ENCODE peak calls at places on chromosomes 13 and 19, in seven cellular contexts. One of them, this sample, is unnamed.

GRCh38 chr13:108923386-108924061 is 294.1 kb downstream of the MYO16 start:
- DNase-seq in SK-N-SH: no peak
- DNase-seq in H1: no peak
- DNase-seq in GM12878: no peak
- DNase-seq in HCT116: no peak
- DNase-seq in K562: no peak
- DNase-seq in HepG2: no peak
- DNase-seq in this sample: no peak

GRCh38 chr13:40420160-40420740 is 246.2 kb downstream of the FOXO1 start:
- DNase-seq in GM12878: no peak
- DNase-seq in HepG2: no peak
- DNase-seq in K562: no peak
- DNase-seq in HCT116: no peak
- DNase-seq in H1: no peak
- DNase-seq in SK-N-SH: no peak
- DNase-seq in this sample: no peak

GRCh38 chr19:1002600-1002999 is 2.4 kb downstream of the GRIN3B start:
- DNase-seq in H1: no peak
- DNase-seq in GM12878: no peak
- DNase-seq in HCT116: no peak
- DNase-seq in HepG2: no peak
- DNase-seq in SK-N-SH: no peak
- DNase-seq in K562: no peak
- DNase-seq in this sample: no peak

GRCh38 chr19:4057913-4058695 is 8.6 kb downstream of the ZBTB7A start:
- DNase-seq in HepG2: peak
- DNase-seq in GM12878: no peak
- DNase-seq in K562: peak
- DNase-seq in HCT116: peak
- DNase-seq in H1: no peak
- DNase-seq in SK-N-SH: no peak
- DNase-seq in this sample: no peak

GRCh38 chr19:3725640-3726310 is 17.6 kb downstream of the TJP3 start:
- DNase-seq in GM12878: no peak
- DNase-seq in SK-N-SH: peak
- DNase-seq in HCT116: peak
- DNase-seq in HepG2: no peak
- DNase-seq in H1: peak
- DNase-seq in K562: peak
- DNase-seq in this sample: no peak

GRCh38 chr19:7847664-7848063 is 17.6 kb downstream of the EVI5L start:
- DNase-seq in K562: no peak
- DNase-seq in HepG2: no peak
- DNase-seq in HCT116: no peak
- DNase-seq in SK-N-SH: no peak
- DNase-seq in GM12878: no peak
- DNase-seq in H1: no peak
- DNase-seq in this sample: no peak

GRCh38 chr19:17718988-17719711 is at the start of gene MAP1S:
- DNase-seq in HCT116: no peak
- DNase-seq in H1: peak
- DNase-seq in SK-N-SH: peak
- DNase-seq in HepG2: peak
- DNase-seq in K562: peak
- DNase-seq in GM12878: no peak
- DNase-seq in this sample: peak

GRCh38 chr13:36907801-36908200 is 12.2 kb downstream of the SMAD9 start:
- DNase-seq in K562: no peak
- DNase-seq in HepG2: no peak
- DNase-seq in SK-N-SH: no peak
- DNase-seq in HCT116: no peak
- DNase-seq in H1: no peak
- DNase-seq in GM12878: no peak
- DNase-seq in this sample: no peak

GRCh38 chr19:45729774-45730388 is 815 bp downstream of the FBXO46 start:
- DNase-seq in HCT116: no peak
- DNase-seq in GM12878: peak
- DNase-seq in SK-N-SH: no peak
- DNase-seq in HepG2: no peak
- DNase-seq in K562: no peak
- DNase-seq in H1: peak
- DNase-seq in this sample: no peak

GRCh38 chr19:33132425-33132824 is 511 bp downstream of the WDR88 start:
- DNase-seq in SK-N-SH: peak
- DNase-seq in K562: peak
- DNase-seq in H1: peak
- DNase-seq in GM12878: no peak
- DNase-seq in HCT116: no peak
- DNase-seq in HepG2: no peak
- DNase-seq in this sample: no peak

GRCh38 chr19:55640577-55641375 is at the start of gene ZNF580:
- DNase-seq in H1: peak
- DNase-seq in SK-N-SH: peak
- DNase-seq in HepG2: peak
- DNase-seq in GM12878: no peak
- DNase-seq in HCT116: no peak
- DNase-seq in K562: peak
- DNase-seq in this sample: no peak

GRCh38 chr19:51372649-51373504 is at the start of gene NKG7:
- DNase-seq in H1: no peak
- DNase-seq in HepG2: no peak
- DNase-seq in GM12878: peak
- DNase-seq in SK-N-SH: no peak
- DNase-seq in HCT116: no peak
- DNase-seq in K562: peak
- DNase-seq in this sample: no peak

GRCh38 chr13:74641586-74641985 is 507.4 kb upstream of the KLF12 start:
- DNase-seq in H1: no peak
- DNase-seq in SK-N-SH: no peak
- DNase-seq in HCT116: no peak
- DNase-seq in HepG2: no peak
- DNase-seq in GM12878: no peak
- DNase-seq in K562: no peak
- DNase-seq in this sample: no peak

GRCh38 chr13:39784347-39784746 is 128.9 kb downstream of the COG6 start:
- DNase-seq in GM12878: no peak
- DNase-seq in SK-N-SH: no peak
- DNase-seq in HCT116: no peak
- DNase-seq in H1: no peak
- DNase-seq in HepG2: no peak
- DNase-seq in K562: no peak
- DNase-seq in this sample: no peak

GRCh38 chr19:39168258-39169142 is 28.3 kb upstream of the NCCRP1 start:
- DNase-seq in H1: no peak
- DNase-seq in HepG2: no peak
- DNase-seq in SK-N-SH: no peak
- DNase-seq in K562: no peak
- DNase-seq in HCT116: no peak
- DNase-seq in GM12878: no peak
- DNase-seq in this sample: no peak

GRCh38 chr19:44762033-44762432 is 13.5 kb downstream of the BCL3 start:
- DNase-seq in H1: no peak
- DNase-seq in HepG2: no peak
- DNase-seq in HCT116: no peak
- DNase-seq in GM12878: no peak
- DNase-seq in K562: no peak
- DNase-seq in SK-N-SH: no peak
- DNase-seq in this sample: no peak

GRCh38 chr13:21328201-21328600 is 130.9 kb downstream of the ZDHHC20 start:
- DNase-seq in K562: no peak
- DNase-seq in SK-N-SH: no peak
- DNase-seq in HCT116: no peak
- DNase-seq in HepG2: no peak
- DNase-seq in GM12878: no peak
- DNase-seq in H1: no peak
- DNase-seq in this sample: no peak

GRCh38 chr19:13693933-13694332 is 70.4 kb upstream of the MRI1 start:
- DNase-seq in HCT116: no peak
- DNase-seq in SK-N-SH: no peak
- DNase-seq in HepG2: no peak
- DNase-seq in H1: no peak
- DNase-seq in K562: no peak
- DNase-seq in GM12878: no peak
- DNase-seq in this sample: no peak

GRCh38 chr13:99981115-99982020 is at the start of gene ZIC2:
- DNase-seq in H1: peak
- DNase-seq in HepG2: no peak
- DNase-seq in K562: peak
- DNase-seq in GM12878: no peak
- DNase-seq in SK-N-SH: peak
- DNase-seq in HCT116: peak
- DNase-seq in this sample: no peak

GRCh38 chr13:26544707-26545106 is 12.8 kb upstream of the WASF3 start:
- DNase-seq in GM12878: no peak
- DNase-seq in H1: no peak
- DNase-seq in HepG2: peak
- DNase-seq in SK-N-SH: no peak
- DNase-seq in HCT116: no peak
- DNase-seq in K562: no peak
- DNase-seq in this sample: no peak

GRCh38 chr13:112562786-112563383 is 25.1 kb downstream of the TUBGCP3 start:
- DNase-seq in HCT116: no peak
- DNase-seq in HepG2: no peak
- DNase-seq in SK-N-SH: no peak
- DNase-seq in GM12878: no peak
- DNase-seq in K562: no peak
- DNase-seq in H1: no peak
- DNase-seq in this sample: no peak

GRCh38 chr13:112567161-112567862 is 20.6 kb downstream of the TUBGCP3 start:
- DNase-seq in HCT116: no peak
- DNase-seq in SK-N-SH: no peak
- DNase-seq in H1: no peak
- DNase-seq in GM12878: no peak
- DNase-seq in HepG2: no peak
- DNase-seq in K562: no peak
- DNase-seq in this sample: no peak

GRCh38 chr13:112561478-112561877 is 26.5 kb downstream of the TUBGCP3 start:
- DNase-seq in H1: no peak
- DNase-seq in K562: no peak
- DNase-seq in SK-N-SH: no peak
- DNase-seq in GM12878: no peak
- DNase-seq in HepG2: no peak
- DNase-seq in HCT116: no peak
- DNase-seq in this sample: no peak

GRCh38 chr13:112558696-112559418 is 29.1 kb downstream of the TUBGCP3 start:
- DNase-seq in H1: no peak
- DNase-seq in HCT116: no peak
- DNase-seq in K562: no peak
- DNase-seq in SK-N-SH: no peak
- DNase-seq in HepG2: no peak
- DNase-seq in GM12878: no peak
- DNase-seq in this sample: no peak

GRCh38 chr13:112562254-112562653 is 25.7 kb downstream of the TUBGCP3 start:
- DNase-seq in HepG2: no peak
- DNase-seq in SK-N-SH: no peak
- DNase-seq in HCT116: no peak
- DNase-seq in H1: no peak
- DNase-seq in K562: no peak
- DNase-seq in GM12878: no peak
- DNase-seq in this sample: no peak
- TF ChIP-seq SIN3A in HepG2: no peak
- TF ChIP-seq SIN3A in SK-N-SH: no peak
- TF ChIP-seq SIN3A in HCT116: no peak
- TF ChIP-seq SIN3A in H1: no peak
- TF ChIP-seq SIN3A in K562: no peak
- TF ChIP-seq SIN3A in GM12878: no peak
- TF ChIP-seq SIN3A in this sample: no peak

DNA sequence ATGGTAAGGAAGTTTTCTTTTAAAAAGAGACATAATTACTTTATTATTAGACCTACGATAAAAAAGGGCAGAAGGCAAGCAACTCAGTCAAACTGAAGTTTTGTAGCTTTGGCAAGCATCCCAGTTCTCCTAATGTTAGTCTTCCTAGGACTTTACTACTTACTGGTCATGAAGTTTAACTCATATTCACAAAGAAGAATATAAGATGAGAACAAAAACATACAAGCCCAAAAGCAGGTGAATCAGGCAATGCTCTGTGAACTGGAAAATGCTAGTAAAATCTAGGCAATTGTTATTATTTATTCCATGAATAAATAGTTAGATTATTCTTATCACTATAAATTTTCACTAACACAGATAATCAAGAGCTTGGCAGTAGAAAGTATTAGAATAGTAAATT is 85.0 kb downstream of the MIPEP start:
- DNase-seq in GM12878: no peak
- DNase-seq in K562: no peak
- DNase-seq in H1: no peak
- DNase-seq in SK-N-SH: no peak
- DNase-seq in HepG2: no peak
- DNase-seq in HCT116: no peak
- DNase-seq in this sample: no peak
- H3K27ac ChIP-seq in GM12878: no peak
- H3K27ac ChIP-seq in K562: no peak
- H3K27ac ChIP-seq in H1: no peak
- H3K27ac ChIP-seq in SK-N-SH: no peak
- H3K27ac ChIP-seq in HepG2: no peak
- H3K27ac ChIP-seq in HCT116: no peak
- H3K27ac ChIP-seq in this sample: no peak

GRCh38 chr13:23443878-23444277 is 10.4 kb upstream of the SACS start:
- DNase-seq in GM12878: no peak
- DNase-seq in HepG2: no peak
- DNase-seq in HCT116: no peak
- DNase-seq in K562: no peak
- DNase-seq in H1: no peak
- DNase-seq in SK-N-SH: no peak
- DNase-seq in this sample: no peak
- TF ChIP-seq SIN3A in GM12878: no peak
- TF ChIP-seq SIN3A in HepG2: no peak
- TF ChIP-seq SIN3A in HCT116: no peak
- TF ChIP-seq SIN3A in K562: no peak
- TF ChIP-seq SIN3A in H1: no peak
- TF ChIP-seq SIN3A in SK-N-SH: no peak
- TF ChIP-seq SIN3A in this sample: no peak

GRCh38 chr13:34107814-34108213 is 289.9 kb downstream of the RFC3 start:
- DNase-seq in H1: no peak
- DNase-seq in HepG2: no peak
- DNase-seq in GM12878: no peak
- DNase-seq in HCT116: no peak
- DNase-seq in SK-N-SH: no peak
- DNase-seq in K562: no peak
- DNase-seq in this sample: no peak

GRCh38 chr13:34104853-34105252 is 286.9 kb downstream of the RFC3 start:
- DNase-seq in K562: no peak
- DNase-seq in SK-N-SH: no peak
- DNase-seq in HepG2: no peak
- DNase-seq in GM12878: no peak
- DNase-seq in HCT116: no peak
- DNase-seq in H1: no peak
- DNase-seq in this sample: no peak

GRCh38 chr13:34103854-34104253 is 285.9 kb downstream of the RFC3 start:
- DNase-seq in K562: no peak
- DNase-seq in SK-N-SH: no peak
- DNase-seq in HCT116: no peak
- DNase-seq in HepG2: peak
- DNase-seq in H1: no peak
- DNase-seq in GM12878: no peak
- DNase-seq in this sample: no peak

DNA sequence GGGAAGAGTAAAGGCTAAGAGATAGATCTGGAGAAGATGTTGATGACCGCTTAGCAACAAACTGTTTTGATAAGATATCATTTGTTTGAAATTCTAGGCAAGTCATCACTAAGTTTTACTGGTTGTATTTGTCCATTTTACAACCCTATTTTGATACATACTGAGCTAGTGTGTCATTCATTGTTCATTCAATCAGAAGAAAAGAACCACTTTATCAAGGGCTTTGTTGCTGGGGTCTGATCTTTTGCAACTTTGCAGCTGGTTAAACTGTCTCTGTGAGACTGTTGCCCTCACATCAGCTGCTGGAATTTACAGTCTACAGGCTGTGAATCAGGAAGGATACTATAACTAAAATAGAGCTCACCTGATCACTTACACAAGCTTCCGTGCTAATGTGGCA is 290.4 kb downstream of the RFC3 start:
- DNase-seq in GM12878: no peak
- DNase-seq in H1: no peak
- DNase-seq in HCT116: no peak
- DNase-seq in HepG2: no peak
- DNase-seq in SK-N-SH: no peak
- DNase-seq in K562: no peak
- DNase-seq in this sample: no peak
- H3K27ac ChIP-seq in GM12878: no peak
- H3K27ac ChIP-seq in H1: no peak
- H3K27ac ChIP-seq in HCT116: no peak
- H3K27ac ChIP-seq in HepG2: no peak
- H3K27ac ChIP-seq in SK-N-SH: no peak
- H3K27ac ChIP-seq in K562: no peak
- H3K27ac ChIP-seq in this sample: no peak